ENCODE peak calls at places on chromosomes 3 and 15, in six cellular contexts. K, R, F, I, A and W are unnamed samples.

GRCh38 chr15:84826369-84826823 is 9.2 kb downstream of the ALPK3 start:
- DNase-seq in F (no peak), A (no peak), R (no peak), I (no peak), K (no peak), W (no peak)

GRCh38 chr3:138187296-138188012 is at the start of gene ARMC8:
- DNase-seq in A (peak), K (peak), F (peak), R (peak), I (peak), W (peak)

GRCh38 chr3:36697397-36698001 is 66.9 kb downstream of the DCLK3 start:
- DNase-seq in A (no peak), R (no peak), F (no peak), I (no peak), K (no peak), W (no peak)

GRCh38 chr15:89421219-89421618 is 75.2 kb downstream of the RHCG start:
- DNase-seq in R (no peak), I (no peak), A (no peak), K (no peak), F (no peak), W (no peak)

GRCh38 chr3:57544181-57545125 is at the start of gene DNAH12:
- DNase-seq in K (no peak), R (no peak), F (no peak), I (no peak), A (peak), W (peak)

GRCh38 chr3:30977592-30977991 is 83.1 kb upstream of the GADL1 start:
- DNase-seq in I (no peak), F (no peak), R (no peak), K (no peak), A (no peak), W (no peak)

GRCh38 chr3:122052968-122053367 is 2.2 kb upstream of the CD86 start:
- DNase-seq in A (no peak), I (no peak), F (no peak), R (no peak), K (no peak), W (no peak)

GRCh38 chr15:80932989-80933388 is 56.6 kb downstream of the MESD start:
- DNase-seq in F (no peak), A (no peak), K (peak), R (no peak), I (no peak), W (no peak)

GRCh38 chr3:14461748-14462324 is 59.4 kb downstream of the SLC6A6 start:
- DNase-seq in K (no peak), F (no peak), R (peak), I (peak), A (no peak), W (no peak)

GRCh38 chr15:68187559-68187958 is 17.6 kb downstream of the CALML4 start:
- DNase-seq in K (no peak), A (peak), R (no peak), F (peak), I (no peak), W (no peak)

GRCh38 chr15:100096700-100097099 is 245.1 kb downstream of the ADAMTS17 start:
- DNase-seq in R (no peak), F (no peak), K (no peak), I (no peak), A (no peak), W (no peak)

GRCh38 chr3:33717616-33717865 is 513 bp downstream of the CLASP2 start:
- DNase-seq in I (no peak), A (no peak), R (peak), F (no peak), K (peak), W (no peak)

GRCh38 chr15:62142736-62143135 is 22.3 kb downstream of the C2CD4B start:
- DNase-seq in F (no peak), R (no peak), I (no peak), A (no peak), K (no peak), W (no peak)

GRCh38 chr3:149449799-149450198 is 24.7 kb upstream of the TM4SF4 start:
- DNase-seq in K (no peak), A (no peak), F (no peak), I (no peak), R (no peak), W (no peak)

GRCh38 chr3:37466660-37467359 is 292.4 kb upstream of the LRRFIP2 start:
- DNase-seq in K (no peak), I (no peak), A (peak), F (peak), R (no peak), W (no peak)

GRCh38 chr3:188034989-188035388 is 119.0 kb upstream of the LPP start:
- DNase-seq in K (no peak), F (no peak), A (no peak), I (no peak), R (no peak), W (no peak)

GRCh38 chr3:186979837-186980236 is 49.5 kb downstream of the ST6GAL1 start:
- DNase-seq in F (no peak), R (no peak), K (no peak), A (no peak), I (no peak), W (no peak)

GRCh38 chr3:48503406-48504050 is 446 bp downstream of the SHISA5 start:
- DNase-seq in F (no peak), I (no peak), A (no peak), R (no peak), K (peak), W (no peak)

GRCh38 chr3:185330644-185331043 is 32.3 kb upstream of the MAP3K13 start:
- DNase-seq in R (no peak), I (no peak), F (no peak), K (no peak), A (no peak), W (no peak)

GRCh38 chr3:71446734-71447133 is 136.8 kb downstream of the FOXP1 start:
- DNase-seq in R (no peak), I (no peak), A (no peak), K (no peak), F (no peak), W (no peak)

GRCh38 chr15:62578960-62579359 is 413.9 kb upstream of the C2CD4B start:
- DNase-seq in F (no peak), R (no peak), K (no peak), A (no peak), I (no peak), W (no peak)

GRCh38 chr3:45029661-45030060 is 3.6 kb downstream of the CLEC3B start:
- DNase-seq in R (no peak), K (no peak), F (no peak), A (no peak), I (no peak), W (no peak)

GRCh38 chr3:154779571-154779970 is 300.5 kb upstream of the MME start:
- DNase-seq in R (no peak), K (no peak), F (no peak), I (no peak), A (no peak), W (no peak)

GRCh38 chr3:148723591-148723990 is 25.9 kb downstream of the AGTR1 start:
- DNase-seq in F (no peak), K (no peak), A (no peak), I (no peak), R (no peak), W (no peak)

GRCh38 chr3:117439812-117440211 is 730.2 kb downstream of the TUSC7 start:
- DNase-seq in K (no peak), A (peak), F (peak), R (no peak), I (no peak), W (no peak)

GRCh38 chr15:25378501-25378901 is 60.3 kb downstream of the UBE3A start:
- DNase-seq in I (no peak), K (no peak), F (no peak), R (no peak), A (no peak), W (no peak)

GRCh38 chr15:99977945-99978344 is 244.7 kb upstream of the LYSMD4 start:
- DNase-seq in A (no peak), K (no peak), R (no peak), F (no peak), I (no peak), W (no peak)

GRCh38 chr3:13708301-13708700 is 159.4 kb downstream of the FBLN2 start:
- DNase-seq in R (no peak), I (no peak), A (no peak), F (no peak), K (peak), W (peak)

GRCh38 chr3:127720985-127721384 is 48.2 kb downstream of the ABTB1 start:
- DNase-seq in R (no peak), F (peak), K (no peak), A (no peak), I (no peak), W (no peak)

GRCh38 chr3:89955141-89955540 is 847.7 kb downstream of the EPHA3 start:
- DNase-seq in R (no peak), K (no peak), A (no peak), F (no peak), I (no peak), W (no peak)

GRCh38 chr3:124688580-124689454 is 41.4 kb upstream of the UMPS start:
- DNase-seq in R (peak), A (peak), F (peak), I (peak), K (peak), W (peak)

GRCh38 chr15:99729920-99730319 is 3.3 kb downstream of the LYSMD4 start:
- DNase-seq in K (no peak), R (no peak), F (no peak), I (no peak), A (no peak), W (no peak)

GRCh38 chr15:80940331-80940730 is 49.3 kb downstream of the MESD start:
- DNase-seq in A (no peak), R (no peak), K (no peak), I (no peak), F (no peak), W (no peak)